ENCODE peak calls at places on chromosomes 3 and 15, in ten cellular contexts. B, D, J, C, E, R, S, A, V and G are unnamed samples. For H3K27me3, the result is how much of the 10 kb centered on the place peaks cover.

GRCh38 chr3:120173056-120173675 is 78.9 kb upstream of the GSK3B start:
- DNase-seq in E (no peak), R (no peak), A (no peak), V (no peak), C (no peak), S (no peak), B (no peak), J (no peak), D (no peak), G (no peak)

GRCh38 chr15:81888748-81889479 is 156.9 kb downstream of the MEX3B start:
- DNase-seq in J (peak), B (no peak), A (no peak), S (no peak), D (no peak), V (peak), C (no peak), R (no peak), E (no peak), G (peak)

GRCh38 chr3:40961104-40961857 is 238.0 kb upstream of the CTNNB1 start:
- DNase-seq in S (no peak), A (no peak), J (no peak), B (no peak), C (no peak), E (no peak), V (no peak), D (no peak), R (no peak), G (peak)

GRCh38 chr3:15845475-15845874 is 47.7 kb upstream of the ANKRD28 start:
- DNase-seq in J (no peak), A (no peak), D (no peak), B (no peak), E (no peak), C (no peak), V (no peak), S (no peak), R (no peak), G (no peak)

GRCh38 chr15:27990411-27991338 is 108.4 kb downstream of the OCA2 start:
- DNase-seq in J (no peak), V (no peak), C (no peak), R (no peak), D (no peak), B (no peak), A (no peak), E (no peak), S (no peak), G (no peak)

GRCh38 chr3:52086939-52087675 is 30.7 kb upstream of the DUSP7 start:
- DNase-seq in A (no peak), D (no peak), V (no peak), C (no peak), B (peak), E (peak), S (no peak), R (no peak), J (no peak), G (no peak)

GRCh38 chr3:52286777-52287110 is 884 bp upstream of the GLYCTK start:
- DNase-seq in S (no peak), R (no peak), J (no peak), A (no peak), B (peak), D (no peak), C (no peak), V (no peak), E (no peak), G (no peak)

GRCh38 chr3:8938021-8938420 is 25.3 kb downstream of the RAD18 start:
- DNase-seq in V (peak), D (no peak), C (peak), A (no peak), J (peak), S (no peak), R (no peak), B (no peak), E (no peak), G (no peak)

GRCh38 chr15:31241888-31242287 is 84.7 kb upstream of the KLF13 start:
- DNase-seq in E (no peak), D (no peak), J (no peak), V (no peak), C (no peak), A (no peak), S (no peak), R (no peak), B (no peak), G (no peak)

GRCh38 chr15:98682992-98683701 is 34.8 kb downstream of the IGF1R start:
- DNase-seq in E (no peak), V (no peak), B (no peak), A (no peak), D (no peak), J (peak), C (no peak), S (no peak), R (no peak), G (no peak)

GRCh38 chr15:23687143-23687470 is at the start of gene NDN:
- DNase-seq in D (no peak), R (no peak), C (peak), A (no peak), B (peak), E (peak), J (peak), S (peak), V (peak), G (no peak)

GRCh38 chr3:39338201-39338600 is 8.7 kb downstream of the CCR8 start:
- DNase-seq in J (no peak), D (no peak), R (no peak), V (no peak), A (no peak), B (no peak), S (no peak), C (no peak), E (no peak), G (no peak)

GRCh38 chr3:57112206-57112605 is 51.7 kb downstream of the SPATA12 start:
- DNase-seq in R (no peak), S (no peak), J (peak), D (no peak), A (no peak), C (peak), V (no peak), B (no peak), E (no peak), G (no peak)

GRCh38 chr3:134647902-134648760 is 2.7 kb downstream of the KY start:
- DNase-seq in B (no peak), V (no peak), R (no peak), A (no peak), J (no peak), C (no peak), S (no peak), E (no peak), D (no peak), G (no peak)
- H3K27me3 ChIP-seq in B (under half), V (under half), R (half or more), A (under half), J (half or more), C (half or more), S (under half), E (under half), D (under half), G (under half)

DNA sequence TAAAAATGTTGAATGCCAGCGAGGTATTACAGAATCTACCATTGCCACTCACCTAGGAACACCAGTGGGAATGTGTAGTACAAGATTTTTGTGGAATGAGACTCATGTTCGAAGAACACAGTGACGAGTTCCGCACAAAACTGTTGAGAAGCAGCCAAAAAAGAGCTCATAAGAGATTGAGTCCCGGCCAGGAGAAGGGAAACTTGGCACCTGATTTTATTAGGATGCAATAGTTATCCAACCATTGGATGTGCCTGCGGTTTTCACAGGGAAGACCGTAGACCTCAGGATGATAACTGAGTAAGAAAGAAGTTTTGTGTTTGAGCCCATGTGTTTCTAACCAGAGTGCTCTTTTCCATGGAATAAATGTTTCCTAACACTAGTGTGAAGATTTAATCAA is 88.9 kb downstream of the PTPRG start:
- DNase-seq in S (no peak), C (no peak), E (peak), J (no peak), B (no peak), R (no peak), D (no peak), V (peak), A (no peak), G (no peak)
- H3K27ac ChIP-seq in S (no peak), C (no peak), E (no peak), J (no peak), B (no peak), R (no peak), D (no peak), V (no peak), A (no peak), G (no peak)

GRCh38 chr15:96324900-96325299 is 5.6 kb upstream of the NR2F2 start:
- DNase-seq in S (no peak), A (no peak), J (peak), R (no peak), C (no peak), D (no peak), V (no peak), E (no peak), B (no peak), G (no peak)

GRCh38 chr15:96327155-96327741 is 3.3 kb upstream of the NR2F2 start:
- DNase-seq in J (peak), C (peak), A (no peak), E (no peak), R (peak), B (no peak), V (peak), D (peak), S (no peak), G (peak)

GRCh38 chr15:96326551-96327154 is 3.8 kb upstream of the NR2F2 start:
- DNase-seq in C (peak), V (peak), S (no peak), B (peak), D (no peak), E (peak), R (peak), J (peak), A (no peak), G (peak)

GRCh38 chr15:96324192-96324895 is 6.2 kb upstream of the NR2F2 start:
- DNase-seq in C (no peak), R (peak), A (no peak), J (peak), E (no peak), S (no peak), B (no peak), V (no peak), D (no peak), G (peak)

GRCh38 chr15:96325579-96326331 is 4.7 kb upstream of the NR2F2 start:
- DNase-seq in R (peak), E (no peak), D (no peak), V (peak), C (no peak), J (peak), S (no peak), B (no peak), A (no peak), G (peak)
- H3K4me3 ChIP-seq in R (peak), E (peak), D (peak), V (peak), C (peak), J (peak), S (peak), B (peak), A (peak), G (peak)

GRCh38 chr3:194249323-194250103 is 101.6 kb downstream of the CPN2 start:
- DNase-seq in R (no peak), B (no peak), C (no peak), A (no peak), D (no peak), J (no peak), V (peak), S (no peak), E (no peak), G (no peak)
- H3K27me3 ChIP-seq in R (under half), B (under half), C (under half), A (under half), D (under half), J (half or more), V (under half), S (under half), E (under half), G (half or more)

DNA sequence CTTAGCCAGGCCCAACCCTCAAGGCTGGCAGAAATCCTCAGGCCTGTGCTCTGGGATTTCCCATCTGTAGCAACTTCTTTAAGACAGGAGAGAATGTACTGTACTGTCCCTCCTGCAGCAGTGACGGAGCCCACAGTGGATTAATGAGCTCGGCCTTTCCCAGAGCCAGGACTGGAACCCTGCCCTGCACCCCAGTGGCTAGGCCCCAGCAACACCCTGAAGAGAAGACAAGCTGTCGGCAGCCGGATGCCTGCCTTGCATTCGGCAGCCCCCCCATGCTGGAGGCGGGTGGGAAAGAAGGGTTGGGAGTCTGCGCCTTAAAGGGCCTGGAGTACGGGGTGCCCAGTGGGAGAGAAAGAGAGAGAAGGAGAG is 32.0 kb downstream of the KLHL25 start:
- DNase-seq in S (no peak), J (no peak), E (no peak), R (no peak), C (no peak), V (no peak), B (no peak), A (no peak), D (no peak), G (no peak)
- H3K27ac ChIP-seq in S (no peak), J (no peak), E (no peak), R (no peak), C (no peak), V (no peak), B (no peak), A (no peak), D (no peak), G (no peak)

GRCh38 chr15:40925863-40926658 is 3.1 kb upstream of the DLL4 start:
- DNase-seq in D (no peak), V (peak), C (peak), A (no peak), E (no peak), B (no peak), J (peak), S (no peak), R (no peak), G (no peak)
- H3K4me3 ChIP-seq in D (peak), V (peak), C (peak), A (peak), E (no peak), B (peak), J (no peak), S (no peak), R (peak), G (peak)

GRCh38 chr3:45477838-45478237 is 89.5 kb downstream of the LARS2 start:
- DNase-seq in C (no peak), J (no peak), R (no peak), E (no peak), V (no peak), D (no peak), S (no peak), A (no peak), B (no peak), G (no peak)
- H3K27me3 ChIP-seq in C (under half), J (under half), R (under half), E (under half), V (under half), D (under half), S (under half), A (under half), B (under half), G (under half)

GRCh38 chr15:41944313-41944940 is 27.9 kb downstream of the EHD4 start:
- DNase-seq in R (peak), V (peak), S (peak), A (no peak), D (no peak), E (peak), J (peak), C (peak), B (no peak), G (peak)

GRCh38 chr15:41945701-41946100 is 26.7 kb downstream of the EHD4 start:
- DNase-seq in S (no peak), J (no peak), A (no peak), V (no peak), R (no peak), B (no peak), C (no peak), D (no peak), E (no peak), G (no peak)

GRCh38 chr15:41946970-41947369 is 25.4 kb downstream of the EHD4 start:
- DNase-seq in D (no peak), J (no peak), R (no peak), E (no peak), C (no peak), A (no peak), S (no peak), V (no peak), B (no peak), G (no peak)

GRCh38 chr15:41943543-41944312 is 28.6 kb downstream of the EHD4 start:
- DNase-seq in S (no peak), D (no peak), R (no peak), A (no peak), C (no peak), B (no peak), J (no peak), V (no peak), E (no peak), G (no peak)

GRCh38 chr15:41945221-41945620 is 27.1 kb downstream of the EHD4 start:
- DNase-seq in V (no peak), C (no peak), B (no peak), J (no peak), R (no peak), D (no peak), S (no peak), A (no peak), E (no peak), G (no peak)
- H3K27ac ChIP-seq in V (peak), C (peak), B (no peak), J (peak), R (no peak), D (no peak), S (peak), A (no peak), E (peak), G (no peak)